ENCODE peak calls at places on chromosomes 1 and 21, in eight cellular contexts. T is fibroblast of pulmonary artery, G is astrocyte of the spinal cord, F is progenitor cell of endocrine pancreas, K is occipital lobe, S is HepG2, R is NCI-H82, P is KBM-7. U is an unnamed sample.

GRCh38 chr1:27772071-27772470 is 948 bp upstream of the STX12 start:
- DNase-seq in T (peak; percentile 55), G (peak; percentile 7), F (no peak), K (no peak), S (no peak), R (no peak), P (peak; percentile 35), U (peak; percentile 42)

GRCh38 chr1:116820362-116820761 is 66.1 kb downstream of the CD2 start:
- DNase-seq in T (peak; percentile 99), G (peak; percentile 97), F (no peak), K (peak; percentile 17), S (no peak), R (no peak), P (no peak), U (peak; percentile 99)

GRCh38 chr1:31423418-31423947 is 10.5 kb downstream of the SERINC2 start:
- DNase-seq in T (no peak), G (no peak), F (no peak), K (no peak), S (no peak), R (no peak), P (peak; percentile 50), U (no peak)

GRCh38 chr1:177847843-177848242 is 122.0 kb downstream of the SEC16B start:
- DNase-seq in T (peak; percentile 40), G (peak; percentile 87), F (no peak), K (no peak), S (no peak), R (no peak), P (no peak), U (peak; percentile 96)

GRCh38 chr1:56798053-56798471 is 21.1 kb downstream of the FYB2 start:
- DNase-seq in T (peak; percentile 19), G (peak; percentile 51), F (no peak), K (no peak), S (no peak), R (no peak), P (no peak), U (peak; percentile 26)

GRCh38 chr1:55534565-55535091 is 319.5 kb upstream of the USP24 start:
- DNase-seq in T (no peak), G (no peak), F (no peak), K (no peak), S (peak; percentile 53), R (peak; percentile 43), P (no peak), U (no peak)

GRCh38 chr1:62325076-62325475 is 5.8 kb upstream of the KANK4 start:
- DNase-seq in T (peak; percentile 27), G (peak; percentile 43), F (no peak), K (no peak), S (peak; percentile 48), R (no peak), P (no peak), U (peak; percentile 84)

GRCh38 chr21:42651515-42652401 is 1.7 kb upstream of the PDE9A start:
- DNase-seq in T (no peak), G (no peak), F (no peak), K (no peak), S (no peak), R (no peak), P (no peak), U (no peak)

GRCh38 chr21:46428987-46429710 is 29.5 kb upstream of the DIP2A start:
- DNase-seq in T (no peak), G (no peak), F (no peak), K (no peak), S (no peak), R (no peak), P (no peak), U (no peak)

GRCh38 chr1:69524010-69524409 is 43.7 kb upstream of the LRRC7 start:
- DNase-seq in T (peak; percentile 22), G (peak; percentile 64), F (no peak), K (no peak), S (no peak), R (no peak), P (no peak), U (peak; percentile 31)

GRCh38 chr1:234362558-234362957 is 10.7 kb upstream of the COA6 start:
- DNase-seq in T (no peak), G (no peak), F (no peak), K (no peak), S (no peak), R (no peak), P (no peak), U (no peak)

GRCh38 chr1:206001476-206001888 is 1.7 kb downstream of the RAB7B start:
- DNase-seq in T (peak; percentile 94), G (peak; percentile 92), F (no peak), K (peak; percentile 49), S (no peak), R (no peak), P (peak; percentile 71), U (peak; percentile 99)

GRCh38 chr1:65420590-65421340 is at the start of the genes LEPR and LEPROT:
- DNase-seq in T (no peak), G (peak; percentile 67), F (no peak), K (no peak), S (peak; percentile 58), R (peak; percentile 87), P (peak; percentile 81), U (no peak)

GRCh38 chr1:99737016-99737415 is 29.4 kb downstream of the FRRS1 start:
- DNase-seq in T (peak; percentile 80), G (peak; percentile 78), F (no peak), K (peak; percentile 9), S (peak; percentile 49), R (peak; percentile 96), P (peak; percentile 66), U (peak; percentile 76)

GRCh38 chr1:38817267-38817957 is 42.2 kb downstream of the RRAGC start:
- DNase-seq in T (no peak), G (no peak), F (no peak), K (no peak), S (no peak), R (no peak), P (no peak), U (no peak)

GRCh38 chr21:31347435-31348032 is 3.5 kb upstream of the TIAM1 start:
- DNase-seq in T (peak; percentile 64), G (peak; percentile 50), F (no peak), K (no peak), S (peak; percentile 38), R (peak; percentile 61), P (no peak), U (no peak)

GRCh38 chr1:202085682-202086373 is 36.9 kb upstream of the GPR37L1 start:
- DNase-seq in T (peak; percentile 21), G (no peak), F (no peak), K (peak; percentile 51), S (peak; percentile 99), R (no peak), P (no peak), U (no peak)

GRCh38 chr1:31768939-31769704 is 5.0 kb upstream of the ADGRB2 start:
- DNase-seq in T (no peak), G (no peak), F (no peak), K (no peak), S (no peak), R (no peak), P (peak; percentile 54), U (no peak)

GRCh38 chr1:18144921-18145699 is 37.5 kb downstream of the IGSF21 start:
- DNase-seq in T (no peak), G (no peak), F (no peak), K (no peak), S (no peak), R (no peak), P (no peak), U (no peak)

GRCh38 chr1:3029481-3029961 is 8.3 kb downstream of the ACTRT2 start:
- DNase-seq in T (no peak), G (no peak), F (no peak), K (no peak), S (no peak), R (no peak), P (no peak), U (no peak)

GRCh38 chr1:99365121-99365520 is 100.8 kb downstream of the PLPPR4 start:
- DNase-seq in T (no peak), G (no peak), F (no peak), K (no peak), S (no peak), R (no peak), P (no peak), U (peak; percentile 3)

GRCh38 chr1:993379-993995 is 6.4 kb downstream of the HES4 start:
- DNase-seq in T (no peak), G (no peak), F (no peak), K (no peak), S (no peak), R (no peak), P (no peak), U (no peak)

GRCh38 chr1:56406821-56407220 is 172.5 kb downstream of the PLPP3 start:
- DNase-seq in T (no peak), G (no peak), F (no peak), K (no peak), S (no peak), R (no peak), P (no peak), U (no peak)

GRCh38 chr1:30048905-30049304 is 674.5 kb downstream of the MATN1 start:
- DNase-seq in T (no peak), G (no peak), F (no peak), K (no peak), S (no peak), R (no peak), P (no peak), U (no peak)

GRCh38 chr1:119903443-119903835 is 7.1 kb upstream of the ADAM30 start:
- DNase-seq in T (no peak), G (no peak), F (no peak), K (no peak), S (no peak), R (no peak), P (no peak), U (no peak)

GRCh38 chr1:94954292-94955220 is 27.6 kb upstream of the CNN3 start:
- DNase-seq in T (peak; percentile 43), G (no peak), F (no peak), K (no peak), S (no peak), R (no peak), P (no peak), U (no peak)

GRCh38 chr1:114330451-114330983 is 176.8 kb upstream of the SYT6 start:
- DNase-seq in T (no peak), G (no peak), F (no peak), K (peak; percentile 11), S (no peak), R (peak; percentile 28), P (no peak), U (no peak)

GRCh38 chr1:88462481-88463261 is 221.4 kb upstream of the PKN2 start:
- DNase-seq in T (peak; percentile 22), G (peak; percentile 32), F (peak; percentile 18), K (peak; percentile 64), S (no peak), R (peak; percentile 82), P (no peak), U (peak; percentile 46)

GRCh38 chr21:40769231-40769630 is 77.7 kb downstream of the DSCAM start:
- DNase-seq in T (no peak), G (no peak), F (no peak), K (no peak), S (no peak), R (no peak), P (no peak), U (no peak)

GRCh38 chr21:40847956-40848355 is 998 bp upstream of the DSCAM start:
- DNase-seq in T (no peak), G (no peak), F (no peak), K (peak; percentile 30), S (no peak), R (no peak), P (no peak), U (no peak)

GRCh38 chr21:15151385-15152103 is 86.7 kb upstream of the NRIP1 start:
- DNase-seq in T (no peak), G (no peak), F (no peak), K (no peak), S (peak; percentile 58), R (no peak), P (no peak), U (no peak)

GRCh38 chr1:47233165-47233564 is 1.1 kb upstream of the TAL1 start:
- DNase-seq in T (no peak), G (no peak), F (no peak), K (no peak), S (no peak), R (no peak), P (no peak), U (no peak)

GRCh38 chr1:117231748-117232373 is 21.1 kb upstream of the VTCN1 start:
- DNase-seq in T (no peak), G (no peak), F (no peak), K (no peak), S (no peak), R (no peak), P (peak; percentile 47), U (peak; percentile 6)

GRCh38 chr1:55352080-55352800 is 137.1 kb upstream of the USP24 start:
- DNase-seq in T (no peak), G (no peak), F (no peak), K (no peak), S (no peak), R (no peak), P (no peak), U (no peak)